ENCODE peak calls at places on chromosomes 2 and 18, in seven cellular contexts. One of them, this sample, is unnamed.

GRCh38 chr2:190023860-190024259 is 38.7 kb downstream of the MSTN start:
- DNase-seq in HepG2: peak; percentile 57
- DNase-seq in A549: peak; percentile 53
- DNase-seq in SK-N-SH: peak; percentile 27
- DNase-seq in H1: no peak
- DNase-seq in K562: peak; percentile 6
- DNase-seq in GM12878: no peak
- DNase-seq in this sample: peak; percentile 49

GRCh38 chr18:8685141-8685913 is 20.0 kb upstream of the MTCL1 start:
- DNase-seq in K562: no peak
- DNase-seq in GM12878: no peak
- DNase-seq in A549: no peak
- DNase-seq in HepG2: no peak
- DNase-seq in SK-N-SH: no peak
- DNase-seq in H1: no peak
- DNase-seq in this sample: peak; percentile 32

GRCh38 chr2:132460781-132461180 is 44.2 kb downstream of the GPR39 start:
- DNase-seq in HepG2: no peak
- DNase-seq in GM12878: no peak
- DNase-seq in SK-N-SH: no peak
- DNase-seq in A549: no peak
- DNase-seq in H1: no peak
- DNase-seq in K562: no peak
- DNase-seq in this sample: no peak

GRCh38 chr2:159249955-159250723 is 36.4 kb downstream of the WDSUB1 start:
- DNase-seq in A549: peak; percentile 14
- DNase-seq in HepG2: no peak
- DNase-seq in GM12878: peak; percentile 40
- DNase-seq in SK-N-SH: no peak
- DNase-seq in H1: no peak
- DNase-seq in K562: no peak
- DNase-seq in this sample: peak; percentile 72

GRCh38 chr2:40285391-40285790 is 166.5 kb downstream of the SLC8A1 start:
- DNase-seq in SK-N-SH: no peak
- DNase-seq in H1: no peak
- DNase-seq in GM12878: no peak
- DNase-seq in HepG2: no peak
- DNase-seq in K562: no peak
- DNase-seq in A549: no peak
- DNase-seq in this sample: no peak

GRCh38 chr2:234632527-234633391 is 135.9 kb upstream of the ARL4C start:
- DNase-seq in HepG2: no peak
- DNase-seq in SK-N-SH: no peak
- DNase-seq in K562: no peak
- DNase-seq in H1: peak; percentile 38
- DNase-seq in A549: no peak
- DNase-seq in GM12878: no peak
- DNase-seq in this sample: peak; percentile 100

GRCh38 chr2:180776924-180777323 is 203.5 kb upstream of the UBE2E3 start:
- DNase-seq in K562: no peak
- DNase-seq in H1: no peak
- DNase-seq in SK-N-SH: no peak
- DNase-seq in GM12878: no peak
- DNase-seq in HepG2: no peak
- DNase-seq in A549: no peak
- DNase-seq in this sample: peak; percentile 34

GRCh38 chr18:40670991-40671390 is 1284.0 kb upstream of the PIK3C3 start:
- DNase-seq in H1: no peak
- DNase-seq in HepG2: no peak
- DNase-seq in A549: no peak
- DNase-seq in SK-N-SH: no peak
- DNase-seq in GM12878: no peak
- DNase-seq in K562: no peak
- DNase-seq in this sample: no peak

GRCh38 chr18:62284637-62285036 is 40.5 kb upstream of the TNFRSF11A start:
- DNase-seq in K562: no peak
- DNase-seq in HepG2: no peak
- DNase-seq in H1: no peak
- DNase-seq in GM12878: no peak
- DNase-seq in SK-N-SH: no peak
- DNase-seq in A549: no peak
- DNase-seq in this sample: no peak

GRCh38 chr2:120321721-120322284 is 24.1 kb upstream of the INHBB start:
- DNase-seq in HepG2: no peak
- DNase-seq in H1: no peak
- DNase-seq in SK-N-SH: no peak
- DNase-seq in GM12878: no peak
- DNase-seq in K562: no peak
- DNase-seq in A549: no peak
- DNase-seq in this sample: no peak

GRCh38 chr2:207239754-207240494 is 74.2 kb upstream of the KLF7 start:
- DNase-seq in K562: no peak
- DNase-seq in SK-N-SH: no peak
- DNase-seq in A549: no peak
- DNase-seq in GM12878: no peak
- DNase-seq in H1: no peak
- DNase-seq in HepG2: no peak
- DNase-seq in this sample: peak; percentile 74

DNA sequence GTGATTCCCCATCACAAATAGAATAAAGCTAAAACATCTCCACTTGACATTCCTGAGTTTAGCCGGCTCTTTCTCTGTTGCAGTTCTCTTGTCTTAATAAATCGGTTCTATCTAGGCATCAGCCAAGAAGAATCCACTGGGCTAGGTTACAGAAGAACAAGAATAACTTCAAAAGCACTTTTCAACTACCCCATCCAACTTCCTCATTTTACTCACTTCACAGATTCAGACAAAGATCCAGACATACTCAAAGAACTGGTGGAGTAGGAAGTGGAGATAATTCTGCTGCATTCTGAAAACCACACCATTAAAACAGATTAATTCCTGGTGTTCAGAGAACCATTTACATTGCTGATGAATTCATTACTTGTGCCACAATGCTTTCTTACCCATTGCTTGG is 9.6 kb upstream of the ALPK2 start:
- DNase-seq in K562: no peak
- DNase-seq in SK-N-SH: no peak
- DNase-seq in H1: no peak
- DNase-seq in HepG2: no peak
- DNase-seq in A549: no peak
- DNase-seq in GM12878: no peak
- DNase-seq in this sample: no peak
- H3K27ac ChIP-seq in K562: no peak overlapping the region
- H3K27ac ChIP-seq in SK-N-SH: no peak overlapping the region
- H3K27ac ChIP-seq in H1: no peak overlapping the region
- H3K27ac ChIP-seq in HepG2: no peak overlapping the region
- H3K27ac ChIP-seq in A549: peak overlapping the region; percentile 18
- H3K27ac ChIP-seq in GM12878: peak overlapping the region; percentile 17
- H3K27ac ChIP-seq in this sample: no peak overlapping the region

DNA sequence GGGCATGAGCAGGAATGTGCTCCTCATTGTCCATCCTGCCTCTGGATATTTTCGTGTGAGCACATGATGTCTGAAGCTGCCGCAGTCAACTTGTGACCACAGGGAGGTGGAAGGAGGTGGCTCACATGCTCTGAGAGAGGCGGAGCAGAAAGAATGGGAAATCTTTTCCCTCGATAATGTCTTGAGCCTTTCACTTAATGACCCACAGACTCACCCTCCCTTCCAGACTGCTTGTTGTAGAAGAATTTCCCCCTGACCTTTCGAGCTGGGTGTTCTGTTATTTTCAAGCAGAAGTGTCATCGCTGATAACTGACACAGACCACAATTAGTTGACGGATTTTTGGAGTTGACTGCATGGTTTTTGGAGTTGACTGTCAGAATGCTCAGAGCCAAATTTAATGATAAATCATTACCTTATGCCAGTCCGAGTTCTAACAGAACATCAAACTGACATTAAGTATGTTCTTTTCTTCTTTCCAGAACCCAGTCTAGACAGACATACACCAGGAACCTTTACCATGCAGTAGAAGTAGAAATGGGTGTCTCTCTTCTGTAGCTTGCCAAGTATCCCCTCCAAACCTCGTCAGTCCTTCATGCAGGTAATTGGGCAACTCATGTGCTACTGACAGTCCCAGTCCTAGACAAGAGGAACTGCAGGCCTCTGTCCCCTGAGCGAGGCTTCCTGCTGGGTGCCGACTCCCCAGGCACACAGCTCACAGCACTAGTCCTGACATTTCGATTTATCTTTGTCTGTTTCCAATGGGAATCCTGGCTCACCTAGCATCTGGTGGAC is 29.4 kb upstream of the RTTN start:
- DNase-seq in GM12878: no peak
- DNase-seq in K562: no peak
- DNase-seq in HepG2: no peak
- DNase-seq in SK-N-SH: no peak
- DNase-seq in A549: peak; percentile 64
- DNase-seq in H1: no peak
- DNase-seq in this sample: peak; percentile 62
- TF ChIP-seq RAD21 in GM12878: no peak
- TF ChIP-seq RAD21 in K562: no peak
- TF ChIP-seq RAD21 in HepG2: no peak
- TF ChIP-seq RAD21 in SK-N-SH: no peak
- TF ChIP-seq RAD21 in A549: no peak
- TF ChIP-seq RAD21 in H1: no peak
- TF ChIP-seq RAD21 in this sample: no peak

GRCh38 chr18:23317975-23318675 is 135.0 kb upstream of the RIOK3 start:
- DNase-seq in H1: no peak
- DNase-seq in A549: no peak
- DNase-seq in K562: no peak
- DNase-seq in SK-N-SH: no peak
- DNase-seq in GM12878: no peak
- DNase-seq in HepG2: no peak
- DNase-seq in this sample: peak; percentile 74
- TF ChIP-seq RFX5 in H1: no peak
- TF ChIP-seq RFX5 in A549: no peak
- TF ChIP-seq RFX5 in K562: no peak
- TF ChIP-seq RFX5 in SK-N-SH: no peak
- TF ChIP-seq RFX5 in GM12878: no peak
- TF ChIP-seq RFX5 in HepG2: no peak
- TF ChIP-seq RFX5 in this sample: no peak

GRCh38 chr2:166766220-166766619 is 122.1 kb upstream of the XIRP2 start:
- DNase-seq in H1: no peak
- DNase-seq in GM12878: no peak
- DNase-seq in SK-N-SH: no peak
- DNase-seq in HepG2: no peak
- DNase-seq in K562: no peak
- DNase-seq in A549: no peak
- DNase-seq in this sample: no peak

GRCh38 chr2:166765141-166765540 is 123.1 kb upstream of the XIRP2 start:
- DNase-seq in SK-N-SH: no peak
- DNase-seq in H1: no peak
- DNase-seq in GM12878: no peak
- DNase-seq in A549: no peak
- DNase-seq in K562: no peak
- DNase-seq in HepG2: no peak
- DNase-seq in this sample: peak; percentile 34

GRCh38 chr2:166762746-166763145 is 125.5 kb upstream of the XIRP2 start:
- DNase-seq in HepG2: peak; percentile 37
- DNase-seq in K562: no peak
- DNase-seq in H1: no peak
- DNase-seq in A549: no peak
- DNase-seq in GM12878: no peak
- DNase-seq in SK-N-SH: no peak
- DNase-seq in this sample: no peak

GRCh38 chr2:166764702-166765101 is 123.6 kb upstream of the XIRP2 start:
- DNase-seq in H1: no peak
- DNase-seq in SK-N-SH: no peak
- DNase-seq in A549: no peak
- DNase-seq in GM12878: no peak
- DNase-seq in K562: no peak
- DNase-seq in HepG2: no peak
- DNase-seq in this sample: no peak

GRCh38 chr2:166764216-166764615 is 124.1 kb upstream of the XIRP2 start:
- DNase-seq in HepG2: no peak
- DNase-seq in H1: no peak
- DNase-seq in K562: no peak
- DNase-seq in A549: no peak
- DNase-seq in GM12878: no peak
- DNase-seq in SK-N-SH: no peak
- DNase-seq in this sample: no peak
- H3K27ac ChIP-seq in HepG2: no peak overlapping the region
- H3K27ac ChIP-seq in H1: peak overlapping the region; percentile 14
- H3K27ac ChIP-seq in K562: no peak overlapping the region
- H3K27ac ChIP-seq in A549: no peak overlapping the region
- H3K27ac ChIP-seq in GM12878: no peak overlapping the region
- H3K27ac ChIP-seq in SK-N-SH: no peak overlapping the region
- H3K27ac ChIP-seq in this sample: no peak overlapping the region

DNA sequence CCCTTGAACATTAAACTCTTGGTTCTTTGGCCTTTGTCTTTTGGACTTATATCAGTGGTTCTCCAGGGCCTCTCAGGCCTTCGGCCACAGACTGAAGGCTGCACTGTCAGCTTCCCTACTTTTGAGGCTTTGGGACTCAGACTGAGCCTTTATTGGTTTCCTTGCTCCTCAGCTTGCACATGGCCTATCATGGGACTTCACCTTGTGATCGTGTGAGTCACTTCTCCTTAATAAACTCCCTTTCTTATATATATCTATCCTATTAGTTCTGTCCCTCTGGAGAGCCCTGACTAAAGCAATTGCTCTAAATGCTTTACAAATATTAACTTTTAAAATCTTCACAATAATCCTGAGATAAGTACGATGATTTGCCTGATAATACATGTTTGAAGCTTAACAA is 353.6 kb upstream of the TRIB2 start:
- DNase-seq in SK-N-SH: no peak
- DNase-seq in HepG2: no peak
- DNase-seq in GM12878: no peak
- DNase-seq in A549: no peak
- DNase-seq in K562: no peak
- DNase-seq in H1: no peak
- DNase-seq in this sample: no peak
- TF ChIP-seq RAD21 in SK-N-SH: no peak
- TF ChIP-seq RAD21 in HepG2: no peak
- TF ChIP-seq RAD21 in GM12878: no peak
- TF ChIP-seq RAD21 in A549: no peak
- TF ChIP-seq RAD21 in K562: no peak
- TF ChIP-seq RAD21 in H1: no peak
- TF ChIP-seq RAD21 in this sample: no peak